ENCODE peak calls at places on chromosomes 2 and 18, in seven cellular contexts. O, P, E, Y, K, Z and H are unnamed samples.

GRCh38 chr18:35182151-35182550 is 58.7 kb upstream of the ZNF397 start:
- DNase-seq in O (no peak), P (no peak), E (no peak), Y (no peak), K (no peak), Z (no peak), H (no peak)

GRCh38 chr18:39051013-39051412 is 1485.4 kb upstream of the CELF4 start:
- DNase-seq in O (no peak), P (no peak), E (no peak), Y (no peak), K (no peak), Z (no peak), H (peak)

GRCh38 chr2:19899853-19900525 is 1.8 kb downstream of the TTC32 start:
- DNase-seq in O (peak), P (no peak), E (no peak), Y (no peak), K (no peak), Z (no peak), H (no peak)

GRCh38 chr2:28334527-28334891 is 58.1 kb upstream of the FOSL2 start:
- DNase-seq in O (no peak), P (no peak), E (no peak), Y (no peak), K (no peak), Z (no peak), H (no peak)

GRCh38 chr2:12702661-12703121 is 14.0 kb upstream of the TRIB2 start:
- DNase-seq in O (no peak), P (no peak), E (no peak), Y (no peak), K (peak), Z (no peak), H (peak)

GRCh38 chr2:68482296-68482695 is 14.9 kb downstream of the APLF start:
- DNase-seq in O (no peak), P (no peak), E (no peak), Y (no peak), K (no peak), Z (no peak), H (peak)

GRCh38 chr18:47928466-47928865 is 2.0 kb downstream of the SMAD2 start:
- DNase-seq in O (no peak), P (no peak), E (no peak), Y (no peak), K (peak), Z (peak), H (peak)

GRCh38 chr2:237861-238260 is 26.0 kb downstream of the SH3YL1 start:
- DNase-seq in O (no peak), P (no peak), E (no peak), Y (no peak), K (no peak), Z (no peak), H (no peak)

GRCh38 chr2:242031481-242032019 is 162.0 kb downstream of the RTP5 start:
- DNase-seq in O (no peak), P (peak), E (peak), Y (no peak), K (peak), Z (peak), H (peak)

GRCh38 chr2:24874025-24874424 is 46.0 kb downstream of the ADCY3 start:
- DNase-seq in O (no peak), P (no peak), E (no peak), Y (no peak), K (no peak), Z (no peak), H (no peak)

GRCh38 chr2:239928457-239929350 is 96.4 kb downstream of the NDUFA10 start:
- DNase-seq in O (no peak), P (no peak), E (no peak), Y (peak), K (no peak), Z (peak), H (no peak)

GRCh38 chr2:235567842-235568241 is 74.0 kb downstream of the AGAP1 start:
- DNase-seq in O (no peak), P (no peak), E (no peak), Y (no peak), K (no peak), Z (no peak), H (no peak)

GRCh38 chr2:148721520-148721931 is 77.0 kb downstream of the EPC2 start:
- DNase-seq in O (no peak), P (no peak), E (no peak), Y (no peak), K (peak), Z (no peak), H (no peak)

GRCh38 chr2:241031436-241032165 is 33.2 kb downstream of the SNED1 start:
- DNase-seq in O (peak), P (no peak), E (no peak), Y (no peak), K (no peak), Z (peak), H (no peak)

GRCh38 chr2:108199726-108200125 is 40.0 kb upstream of the SULT1C3 start:
- DNase-seq in O (no peak), P (no peak), E (no peak), Y (no peak), K (peak), Z (no peak), H (peak)

GRCh38 chr2:152585830-152586484 is 131.3 kb downstream of the PRPF40A start:
- DNase-seq in O (no peak), P (no peak), E (no peak), Y (no peak), K (peak), Z (no peak), H (peak)

GRCh38 chr2:239213420-239214101 is 187.3 kb downstream of the HDAC4 start:
- DNase-seq in O (no peak), P (no peak), E (no peak), Y (no peak), K (no peak), Z (no peak), H (no peak)

GRCh38 chr2:232444409-232445148 is 11.4 kb upstream of the ALPI start:
- DNase-seq in O (peak), P (peak), E (peak), Y (no peak), K (peak), Z (peak), H (peak)

GRCh38 chr2:165406053-165406628 is 63.4 kb upstream of the CSRNP3 start:
- DNase-seq in O (no peak), P (no peak), E (no peak), Y (no peak), K (no peak), Z (no peak), H (peak)